ENCODE peak calls at places on chromosomes 2 and 18, in six cellular contexts. One of them, this sample, is unnamed.

GRCh38 chr2:200077838-200078237 is 122.5 kb downstream of the MAIP1 start:
- DNase-seq in PC-3: peak
- DNase-seq in substantia nigra: no peak
- DNase-seq in fibroblast of lung: peak
- DNase-seq in breast epithelium: no peak
- DNase-seq in GM23338: no peak
- DNase-seq in this sample: no peak

GRCh38 chr2:194686569-194686968 is 970.5 kb upstream of the SLC39A10 start:
- DNase-seq in fibroblast of lung: no peak
- DNase-seq in PC-3: peak
- DNase-seq in substantia nigra: no peak
- DNase-seq in breast epithelium: no peak
- DNase-seq in GM23338: no peak
- DNase-seq in this sample: no peak

GRCh38 chr2:524442-524841 is 152.8 kb downstream of the TMEM18 start:
- DNase-seq in fibroblast of lung: peak
- DNase-seq in GM23338: no peak
- DNase-seq in breast epithelium: no peak
- DNase-seq in substantia nigra: no peak
- DNase-seq in PC-3: peak
- DNase-seq in this sample: peak

GRCh38 chr2:29517421-29517820 is 402.2 kb downstream of the CLIP4 start:
- DNase-seq in breast epithelium: no peak
- DNase-seq in GM23338: no peak
- DNase-seq in fibroblast of lung: no peak
- DNase-seq in substantia nigra: no peak
- DNase-seq in PC-3: no peak
- DNase-seq in this sample: no peak

GRCh38 chr2:162282765-162283425 is 35.6 kb downstream of the IFIH1 start:
- DNase-seq in GM23338: no peak
- DNase-seq in fibroblast of lung: peak
- DNase-seq in substantia nigra: no peak
- DNase-seq in PC-3: no peak
- DNase-seq in breast epithelium: no peak
- DNase-seq in this sample: no peak

GRCh38 chr2:128208023-128208422 is 110.6 kb downstream of the HS6ST1 start:
- DNase-seq in fibroblast of lung: no peak
- DNase-seq in breast epithelium: no peak
- DNase-seq in substantia nigra: no peak
- DNase-seq in GM23338: no peak
- DNase-seq in PC-3: no peak
- DNase-seq in this sample: peak

GRCh38 chr2:199460101-199460671 is 2.4 kb upstream of the SATB2 start:
- DNase-seq in breast epithelium: no peak
- DNase-seq in PC-3: peak
- DNase-seq in fibroblast of lung: peak
- DNase-seq in substantia nigra: no peak
- DNase-seq in GM23338: no peak
- DNase-seq in this sample: peak

GRCh38 chr2:68774569-68775271 is 40.1 kb downstream of the ARHGAP25 start:
- DNase-seq in PC-3: no peak
- DNase-seq in fibroblast of lung: peak
- DNase-seq in GM23338: no peak
- DNase-seq in substantia nigra: no peak
- DNase-seq in breast epithelium: peak
- DNase-seq in this sample: no peak

GRCh38 chr18:46624127-46624526 is 32.9 kb downstream of the LOXHD1 start:
- DNase-seq in PC-3: no peak
- DNase-seq in substantia nigra: no peak
- DNase-seq in fibroblast of lung: no peak
- DNase-seq in breast epithelium: no peak
- DNase-seq in GM23338: no peak
- DNase-seq in this sample: no peak

GRCh38 chr18:75252136-75252535 is 41.5 kb downstream of the TSHZ1 start:
- DNase-seq in breast epithelium: no peak
- DNase-seq in substantia nigra: no peak
- DNase-seq in PC-3: no peak
- DNase-seq in fibroblast of lung: no peak
- DNase-seq in GM23338: no peak
- DNase-seq in this sample: no peak

GRCh38 chr2:42931147-42931817 is 138.9 kb upstream of the HAAO start:
- DNase-seq in substantia nigra: no peak
- DNase-seq in breast epithelium: no peak
- DNase-seq in PC-3: no peak
- DNase-seq in GM23338: peak
- DNase-seq in fibroblast of lung: no peak
- DNase-seq in this sample: peak

GRCh38 chr2:85161626-85161960 is 28.4 kb downstream of the TCF7L1 start:
- DNase-seq in PC-3: no peak
- DNase-seq in substantia nigra: no peak
- DNase-seq in GM23338: no peak
- DNase-seq in fibroblast of lung: peak
- DNase-seq in breast epithelium: no peak
- DNase-seq in this sample: no peak

GRCh38 chr2:100066856-100067255 is 75.5 kb downstream of the AFF3 start:
- DNase-seq in breast epithelium: no peak
- DNase-seq in PC-3: no peak
- DNase-seq in GM23338: no peak
- DNase-seq in fibroblast of lung: no peak
- DNase-seq in substantia nigra: no peak
- DNase-seq in this sample: no peak

GRCh38 chr2:37619230-37619956 is 52.0 kb downstream of the CDC42EP3 start:
- DNase-seq in breast epithelium: no peak
- DNase-seq in GM23338: no peak
- DNase-seq in substantia nigra: no peak
- DNase-seq in fibroblast of lung: no peak
- DNase-seq in PC-3: no peak
- DNase-seq in this sample: no peak

GRCh38 chr18:23356416-23356815 is 96.7 kb upstream of the RIOK3 start:
- DNase-seq in breast epithelium: no peak
- DNase-seq in PC-3: no peak
- DNase-seq in GM23338: no peak
- DNase-seq in fibroblast of lung: no peak
- DNase-seq in substantia nigra: no peak
- DNase-seq in this sample: no peak

GRCh38 chr2:8511868-8512612 is 169.8 kb upstream of the ID2 start:
- DNase-seq in fibroblast of lung: peak
- DNase-seq in GM23338: no peak
- DNase-seq in PC-3: peak
- DNase-seq in breast epithelium: no peak
- DNase-seq in substantia nigra: no peak
- DNase-seq in this sample: no peak

GRCh38 chr2:111017034-111017640 is 103.6 kb upstream of the BCL2L11 start:
- DNase-seq in GM23338: no peak
- DNase-seq in substantia nigra: no peak
- DNase-seq in PC-3: no peak
- DNase-seq in breast epithelium: no peak
- DNase-seq in fibroblast of lung: no peak
- DNase-seq in this sample: no peak

GRCh38 chr2:7609556-7610323 is 692.5 kb downstream of the RNF144A start:
- DNase-seq in breast epithelium: no peak
- DNase-seq in substantia nigra: no peak
- DNase-seq in PC-3: no peak
- DNase-seq in GM23338: no peak
- DNase-seq in fibroblast of lung: no peak
- DNase-seq in this sample: no peak

GRCh38 chr2:199973703-199974102 is 18.3 kb downstream of the MAIP1 start:
- DNase-seq in PC-3: peak
- DNase-seq in GM23338: peak
- DNase-seq in substantia nigra: no peak
- DNase-seq in fibroblast of lung: peak
- DNase-seq in breast epithelium: no peak
- DNase-seq in this sample: peak

GRCh38 chr18:49133112-49133511 is 182.3 kb upstream of the SMAD7 start:
- DNase-seq in PC-3: no peak
- DNase-seq in breast epithelium: no peak
- DNase-seq in GM23338: no peak
- DNase-seq in substantia nigra: no peak
- DNase-seq in fibroblast of lung: no peak
- DNase-seq in this sample: no peak

GRCh38 chr18:32840962-32841361 is 68.1 kb upstream of the KLHL14 start:
- DNase-seq in substantia nigra: no peak
- DNase-seq in fibroblast of lung: no peak
- DNase-seq in GM23338: peak
- DNase-seq in PC-3: no peak
- DNase-seq in breast epithelium: no peak
- DNase-seq in this sample: peak
- H3K27ac ChIP-seq in substantia nigra: no peak
- H3K27ac ChIP-seq in fibroblast of lung: no peak
- H3K27ac ChIP-seq in GM23338: no peak
- H3K27ac ChIP-seq in PC-3: no peak
- H3K27ac ChIP-seq in breast epithelium: no peak
- H3K27ac ChIP-seq in this sample: no peak

GRCh38 chr2:217865373-217865772 is 137.4 kb downstream of the TNS1 start:
- DNase-seq in substantia nigra: no peak
- DNase-seq in breast epithelium: no peak
- DNase-seq in GM23338: no peak
- DNase-seq in fibroblast of lung: no peak
- DNase-seq in PC-3: no peak
- DNase-seq in this sample: no peak

GRCh38 chr2:217868265-217868892 is 134.4 kb downstream of the TNS1 start:
- DNase-seq in PC-3: no peak
- DNase-seq in substantia nigra: no peak
- DNase-seq in GM23338: no peak
- DNase-seq in breast epithelium: no peak
- DNase-seq in fibroblast of lung: no peak
- DNase-seq in this sample: no peak

GRCh38 chr2:217868911-217869334 is 133.9 kb downstream of the TNS1 start:
- DNase-seq in GM23338: no peak
- DNase-seq in fibroblast of lung: peak
- DNase-seq in substantia nigra: no peak
- DNase-seq in PC-3: peak
- DNase-seq in breast epithelium: no peak
- DNase-seq in this sample: no peak

GRCh38 chr2:217864960-217865359 is 137.8 kb downstream of the TNS1 start:
- DNase-seq in GM23338: no peak
- DNase-seq in breast epithelium: no peak
- DNase-seq in substantia nigra: no peak
- DNase-seq in fibroblast of lung: peak
- DNase-seq in PC-3: no peak
- DNase-seq in this sample: no peak

DNA sequence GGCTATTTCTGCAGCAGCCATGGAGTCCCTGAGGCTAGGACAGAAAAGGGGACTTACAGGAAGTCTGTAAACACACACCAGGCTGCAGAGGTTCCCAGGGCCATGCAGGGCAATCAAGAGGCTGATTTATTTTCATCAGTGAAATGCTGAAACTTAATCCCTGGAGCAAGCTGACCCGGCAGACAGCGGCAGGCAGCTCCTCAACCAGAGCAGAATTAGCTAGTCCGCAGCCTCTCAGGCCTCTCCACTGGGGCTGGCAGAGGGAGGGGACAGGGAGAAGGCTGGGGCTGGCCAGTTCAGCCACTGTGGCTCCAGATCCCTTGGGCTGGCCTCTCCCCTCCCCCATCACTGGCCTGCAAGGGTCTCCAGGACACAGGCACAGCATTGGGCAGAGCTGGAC is 136.3 kb downstream of the TNS1 start:
- DNase-seq in GM23338: no peak
- DNase-seq in fibroblast of lung: no peak
- DNase-seq in substantia nigra: no peak
- DNase-seq in PC-3: no peak
- DNase-seq in breast epithelium: no peak
- DNase-seq in this sample: no peak
- H3K27ac ChIP-seq in GM23338: no peak
- H3K27ac ChIP-seq in fibroblast of lung: no peak
- H3K27ac ChIP-seq in substantia nigra: no peak
- H3K27ac ChIP-seq in PC-3: no peak
- H3K27ac ChIP-seq in breast epithelium: peak
- H3K27ac ChIP-seq in this sample: no peak

DNA sequence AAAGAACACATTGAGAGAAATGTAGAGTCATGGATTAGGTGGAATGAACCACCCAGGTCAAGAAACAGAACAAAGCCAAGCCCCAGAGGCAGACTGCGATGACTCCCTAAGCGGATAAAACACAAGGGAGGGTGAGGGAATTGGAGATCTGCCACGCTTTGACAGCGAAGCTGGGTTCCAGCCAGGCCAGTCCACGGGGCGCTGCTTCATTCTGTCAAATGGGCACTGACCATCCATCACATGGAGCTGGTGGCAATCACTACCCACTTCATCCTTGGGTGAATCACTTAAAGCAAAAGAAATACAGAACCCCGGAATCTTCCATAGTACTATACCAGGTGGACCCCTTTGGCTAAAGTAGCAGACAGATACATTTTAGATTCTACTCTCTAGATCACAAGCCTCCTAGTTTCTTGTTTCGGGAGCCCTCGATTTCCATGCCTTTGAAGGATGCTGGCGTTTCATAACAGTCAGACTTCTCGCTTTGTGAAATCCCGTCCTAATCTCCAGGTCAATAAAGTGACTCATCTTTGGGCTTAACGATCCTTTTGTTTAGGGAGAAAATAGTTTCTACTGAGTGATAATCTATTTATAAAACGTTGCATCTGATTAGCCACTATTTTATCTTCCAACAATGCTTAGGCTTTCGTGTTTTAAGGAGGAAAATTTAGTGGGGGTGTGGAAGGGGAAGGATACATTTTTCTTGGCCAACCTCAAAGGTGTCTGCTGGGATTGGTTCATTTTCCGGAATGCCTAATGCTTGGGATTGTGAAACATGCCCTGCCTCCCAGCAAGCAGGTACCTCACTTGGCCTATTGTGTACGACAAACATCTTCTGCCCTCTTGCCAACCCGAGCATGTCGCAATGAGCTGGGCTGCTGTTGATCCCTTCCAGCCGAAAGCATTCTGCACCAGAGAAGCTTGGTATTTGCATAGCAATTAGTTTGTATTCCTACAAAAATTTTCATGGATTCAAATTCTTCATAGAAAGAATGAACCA is 44.1 kb upstream of the HDAC4 start:
- DNase-seq in fibroblast of lung: peak
- DNase-seq in breast epithelium: peak
- DNase-seq in substantia nigra: peak
- DNase-seq in PC-3: no peak
- DNase-seq in GM23338: no peak
- DNase-seq in this sample: no peak
- H3K27ac ChIP-seq in fibroblast of lung: no peak
- H3K27ac ChIP-seq in breast epithelium: peak
- H3K27ac ChIP-seq in substantia nigra: peak
- H3K27ac ChIP-seq in PC-3: no peak
- H3K27ac ChIP-seq in GM23338: no peak
- H3K27ac ChIP-seq in this sample: no peak

DNA sequence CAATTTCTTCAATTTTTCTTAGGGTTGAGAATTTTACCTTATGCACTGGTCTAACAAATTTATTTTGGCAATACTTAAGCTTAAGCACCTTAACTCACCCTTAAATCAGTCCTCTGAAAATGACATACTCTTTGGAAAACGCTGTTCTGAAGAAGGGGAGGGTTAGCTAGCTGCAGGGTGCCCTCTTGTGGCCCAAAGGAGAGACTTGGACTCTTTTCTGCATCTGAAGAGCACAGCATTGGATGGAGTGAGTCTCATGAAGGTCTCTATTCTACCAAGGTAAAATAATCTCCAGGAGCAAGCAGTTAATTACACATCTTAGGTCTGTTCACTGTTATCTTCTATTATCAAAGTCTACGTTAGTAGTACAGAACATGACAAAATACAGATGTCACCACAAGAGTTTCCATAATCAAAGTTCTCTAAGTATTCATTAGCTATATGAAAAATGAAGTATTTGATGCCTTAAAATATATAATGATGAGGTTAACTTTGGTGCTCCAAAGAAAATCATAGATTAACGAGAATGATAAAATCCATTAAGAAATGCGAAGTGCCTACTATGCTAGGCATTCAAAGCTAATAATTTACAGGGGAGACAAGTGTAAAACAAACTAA is 24.4 kb downstream of the PUM2 start:
- DNase-seq in fibroblast of lung: peak
- DNase-seq in breast epithelium: no peak
- DNase-seq in PC-3: peak
- DNase-seq in GM23338: peak
- DNase-seq in substantia nigra: no peak
- DNase-seq in this sample: peak
- H3K27ac ChIP-seq in fibroblast of lung: no peak
- H3K27ac ChIP-seq in breast epithelium: no peak
- H3K27ac ChIP-seq in PC-3: peak
- H3K27ac ChIP-seq in GM23338: no peak
- H3K27ac ChIP-seq in substantia nigra: no peak
- H3K27ac ChIP-seq in this sample: no peak

This sample was measured in mesendoderm.